ENCODE peak calls at places on chromosome 4, in nine cellular contexts. E is dorsolateral prefrontal cortex, K is HFF-Myc, W is uterus, L is NB4, D is fibroblast of mammary gland, O is breast epithelium, A is cardiac muscle cell, B is kidney. Z is an unnamed sample.

GRCh38 chr4:163744861-163745260 is 250.4 kb downstream of the TMA16 start:
- DNase-seq in L (no peak), K (no peak), O (no peak), D (no peak), E (no peak), B (no peak), W (no peak), A (no peak), Z (no peak)

GRCh38 chr4:187602339-187603092 is 393.1 kb upstream of the ZFP42 start:
- DNase-seq in O (no peak), K (no peak), D (peak), L (no peak), A (no peak), B (no peak), E (no peak), W (no peak), Z (no peak)

GRCh38 chr4:39825741-39826231 is 127.8 kb downstream of the UBE2K start:
- DNase-seq in L (no peak), D (peak), A (no peak), K (no peak), W (no peak), B (no peak), E (no peak), O (no peak), Z (no peak)

GRCh38 chr4:99845708-99846469 is 29.3 kb downstream of the DAPP1 start:
- DNase-seq in D (no peak), W (no peak), K (no peak), E (no peak), B (no peak), O (no peak), L (no peak), A (no peak), Z (no peak)

GRCh38 chr4:184143770-184144564 is 73.7 kb downstream of the ENPP6 start:
- DNase-seq in K (no peak), A (peak), O (no peak), D (no peak), B (no peak), E (no peak), L (no peak), W (no peak), Z (no peak)

GRCh38 chr4:84792366-84793301 is 173.9 kb downstream of the WDFY3 start:
- DNase-seq in W (no peak), A (no peak), E (no peak), L (no peak), D (peak), B (no peak), O (no peak), K (peak), Z (no peak)

GRCh38 chr4:138055890-138056289 is 186.3 kb downstream of the SLC7A11 start:
- DNase-seq in K (no peak), D (peak), B (no peak), A (no peak), L (no peak), O (no peak), W (no peak), E (no peak), Z (no peak)

GRCh38 chr4:140052050-140052449 is 101.9 kb downstream of the MAML3 start:
- DNase-seq in D (peak), L (peak), O (no peak), E (no peak), A (no peak), W (peak), K (no peak), B (no peak), Z (no peak)

GRCh38 chr4:164937576-164938270 is 39.7 kb downstream of the TRIM61 start:
- DNase-seq in E (no peak), O (no peak), B (no peak), K (no peak), A (peak), D (peak), W (no peak), L (no peak), Z (no peak)

GRCh38 chr4:46844325-46844917 is 64.6 kb downstream of the COX7B2 start:
- DNase-seq in L (peak), W (no peak), E (no peak), K (peak), D (peak), A (peak), B (no peak), O (no peak), Z (peak)

GRCh38 chr4:55157559-55158277 is 32.3 kb upstream of the KDR start:
- DNase-seq in A (no peak), E (no peak), B (peak), D (no peak), O (no peak), L (no peak), W (no peak), K (no peak), Z (no peak)

GRCh38 chr4:110641218-110641617 is 18.3 kb upstream of the PITX2 start:
- DNase-seq in D (no peak), W (no peak), L (no peak), O (no peak), E (no peak), K (no peak), A (no peak), B (no peak), Z (no peak)

GRCh38 chr4:111631157-111631999 is 513.9 kb upstream of the FAM241A start:
- DNase-seq in B (no peak), L (peak), W (no peak), O (no peak), A (peak), E (no peak), D (peak), K (no peak), Z (no peak)

GRCh38 chr4:136810626-136811025 is 721.7 kb downstream of the PCDH18 start:
- DNase-seq in L (no peak), E (no peak), D (no peak), A (no peak), W (no peak), B (peak), O (no peak), K (no peak), Z (no peak)

GRCh38 chr4:59855630-59856352 is 1344.3 kb upstream of the ADGRL3 start:
- DNase-seq in A (no peak), W (no peak), B (peak), K (no peak), E (peak), D (no peak), L (no peak), O (no peak), Z (no peak)

GRCh38 chr4:140213116-140213515 is 59.1 kb upstream of the MAML3 start:
- DNase-seq in L (no peak), D (peak), B (no peak), W (no peak), E (no peak), O (no peak), K (no peak), A (no peak), Z (no peak)

GRCh38 chr4:172142331-172142738 is 329.1 kb downstream of the GALNTL6 start:
- DNase-seq in A (no peak), O (no peak), L (no peak), E (no peak), D (peak), K (no peak), W (no peak), B (no peak), Z (no peak)

GRCh38 chr4:108846568-108846967 is 83.7 kb upstream of the ETNPPL start:
- DNase-seq in L (no peak), B (no peak), K (no peak), D (peak), A (no peak), W (no peak), O (no peak), E (no peak), Z (no peak)

GRCh38 chr4:153521467-153521866 is 55.3 kb downstream of the TMEM131L start:
- DNase-seq in O (no peak), K (no peak), L (no peak), E (no peak), A (no peak), W (no peak), B (no peak), D (no peak), Z (no peak)
- TF ChIP-seq CTCF in O (no peak), K (no peak), L (no peak), E (no peak), A (no peak), W (no peak), B (no peak), D (no peak), Z (no peak)

DNA sequence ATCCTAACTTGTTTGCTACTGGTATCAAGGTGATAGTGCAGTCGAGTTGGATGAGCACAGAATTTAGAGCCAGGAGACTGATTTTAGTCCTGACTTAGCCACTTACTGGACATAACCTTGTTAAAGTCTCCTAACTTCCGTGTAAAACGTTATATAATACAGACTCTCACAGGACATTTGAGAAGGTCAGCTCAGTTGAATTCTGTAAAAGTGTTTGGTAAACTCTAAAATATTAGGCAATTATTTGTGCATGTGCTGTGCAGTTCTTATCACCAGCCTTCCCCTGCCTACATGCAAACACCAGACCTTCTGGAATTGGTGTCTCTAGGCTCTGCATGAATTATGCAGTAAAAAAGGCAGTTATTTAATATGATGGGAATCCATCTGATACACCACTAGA is 45.4 kb downstream of the FNIP2 start:
- DNase-seq in B (no peak), E (no peak), K (no peak), O (no peak), W (no peak), A (no peak), D (no peak), L (no peak), Z (no peak)
- H3K4me3 ChIP-seq in B (no peak), E (no peak), K (no peak), O (no peak), W (no peak), A (no peak), D (no peak), L (no peak), Z (no peak)

GRCh38 chr4:186020106-186020792 is 48.7 kb upstream of the TLR3 start:
- DNase-seq in E (no peak), D (no peak), W (no peak), L (no peak), A (no peak), B (no peak), K (no peak), O (no peak), Z (no peak)

GRCh38 chr4:186019264-186019663 is 49.7 kb upstream of the TLR3 start:
- DNase-seq in W (no peak), K (no peak), L (no peak), E (no peak), D (no peak), B (no peak), A (no peak), O (no peak), Z (no peak)

GRCh38 chr4:186023975-186024374 is 45.0 kb upstream of the TLR3 start:
- DNase-seq in L (no peak), E (no peak), W (no peak), K (no peak), A (no peak), O (no peak), B (no peak), D (no peak), Z (no peak)

GRCh38 chr4:186020793-186021407 is 48.1 kb upstream of the TLR3 start:
- DNase-seq in E (no peak), K (no peak), O (no peak), L (no peak), B (no peak), A (no peak), W (no peak), D (no peak), Z (no peak)

DNA sequence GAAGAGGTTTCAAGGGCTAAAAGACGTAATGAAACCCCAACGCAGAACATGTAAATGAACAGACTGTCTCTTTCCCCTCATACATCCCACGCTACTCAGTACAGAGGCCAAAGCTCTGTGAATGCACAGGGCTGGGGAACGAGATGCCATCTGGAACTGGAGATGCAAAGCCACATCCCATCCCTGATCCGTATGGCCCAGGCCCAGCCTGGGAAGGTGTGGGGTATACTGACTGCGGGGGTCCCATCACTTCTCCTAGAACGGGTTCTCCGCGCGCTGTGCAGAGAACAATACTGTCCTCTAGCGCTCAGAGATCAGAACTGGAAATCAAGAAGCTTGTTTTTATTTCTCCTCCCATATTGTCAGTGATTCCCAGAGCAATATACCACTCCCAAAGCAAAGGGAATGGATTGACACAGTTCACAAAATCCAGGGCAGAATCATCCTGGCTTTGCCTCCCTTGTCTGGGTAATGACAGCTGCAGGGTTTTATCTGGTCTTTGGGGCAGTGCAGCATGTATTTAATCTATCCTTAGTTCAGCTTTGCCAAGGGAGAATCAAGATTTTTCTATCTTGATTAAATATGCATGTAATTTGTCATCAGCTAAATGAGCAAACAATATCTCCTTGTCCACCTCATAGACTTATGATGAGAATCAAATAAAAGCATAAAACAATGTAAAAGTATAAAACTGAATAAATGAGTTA is 47.3 kb upstream of the TLR3 start:
- DNase-seq in E (peak), O (no peak), B (peak), D (peak), A (peak), W (peak), K (no peak), L (peak), Z (no peak)
- TF ChIP-seq CTCF in E (peak), O (peak), B (peak), D (peak), A (peak), W (peak), K (peak), L (peak), Z (peak)

GRCh38 chr4:145939856-145940255 is 1.2 kb upstream of the ZNF827 start:
- DNase-seq in E (no peak), B (no peak), O (no peak), A (no peak), L (no peak), K (no peak), W (no peak), D (peak), Z (no peak)
- H3K4me3 ChIP-seq in E (no peak), B (no peak), O (no peak), A (no peak), L (no peak), K (no peak), W (peak), D (no peak), Z (no peak)

DNA sequence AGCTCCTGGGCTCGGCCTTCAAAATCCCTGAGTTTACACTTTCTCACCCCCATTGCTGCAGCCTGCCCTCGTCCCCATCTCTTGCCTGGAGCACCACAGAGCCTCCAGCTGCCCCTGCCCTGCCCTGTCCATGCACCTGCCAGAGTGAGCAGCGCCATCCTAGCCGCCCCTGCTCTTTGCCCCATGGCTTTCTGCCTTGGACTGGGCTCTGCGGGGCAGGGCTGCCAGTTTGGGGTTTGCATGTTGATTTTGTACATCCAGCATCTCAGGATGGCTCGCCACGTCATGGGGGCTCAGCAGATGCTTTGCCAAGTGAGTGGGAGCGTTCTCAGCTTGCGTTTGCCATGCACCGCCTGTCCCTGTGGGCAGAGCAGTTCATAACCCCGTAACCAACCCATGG is 67.1 kb upstream of the HGFAC start:
- DNase-seq in A (no peak), K (no peak), L (no peak), E (no peak), W (no peak), D (no peak), B (no peak), O (no peak), Z (no peak)
- TF ChIP-seq CTCF in A (no peak), K (no peak), L (no peak), E (no peak), W (no peak), D (no peak), B (no peak), O (no peak), Z (no peak)